ENCODE peak calls at places on chromosomes 12 and 14, in four cellular contexts. M is stimulated activated CD4-positive, alpha-beta T cell treated with anti-CD3 and anti-CD28 coated beads, Interleukin-1b, Interleukin-23, amount 100 ng/mL, for 24 hours; X is GDM1; F is MCF 10A. O is an unnamed sample.

GRCh38 chr12:91877022-91877421 is 268.6 kb downstream of the BTG1 start:
- DNase-seq in M (peak), X (no peak), F (no peak), O (no peak)

GRCh38 chr14:93045965-93046695 is 69.6 kb downstream of the ITPK1 start:
- DNase-seq in M (no peak), X (no peak), F (no peak), O (peak)

GRCh38 chr12:57852195-57852594 is 5.7 kb upstream of the CTDSP2 start:
- DNase-seq in M (no peak), X (no peak), F (no peak), O (no peak)

GRCh38 chr12:53625373-53625945 is 723 bp downstream of the ATF7 start:
- DNase-seq in M (no peak), X (no peak), F (peak), O (no peak)

GRCh38 chr14:64755661-64756265 is 51.5 kb downstream of the PLEKHG3 start:
- DNase-seq in M (peak), X (no peak), F (peak), O (peak)

GRCh38 chr12:1920436-1920835 is 2.0 kb upstream of the CACNA2D4 start:
- DNase-seq in M (no peak), X (no peak), F (no peak), O (no peak)

GRCh38 chr12:106416273-106416672 is 58.7 kb downstream of the POLR3B start:
- DNase-seq in M (no peak), X (no peak), F (no peak), O (no peak)

GRCh38 chr14:89236846-89237245 is 180.2 kb downstream of the FOXN3 start:
- DNase-seq in M (no peak), X (no peak), F (no peak), O (no peak)

GRCh38 chr12:6438345-6438744 is 6.4 kb upstream of the CD27 start:
- DNase-seq in M (no peak), X (no peak), F (no peak), O (no peak)

GRCh38 chr14:95220663-95221231 is 63.4 kb upstream of the DICER1 start:
- DNase-seq in M (no peak), X (no peak), F (no peak), O (no peak)

GRCh38 chr14:65961004-65961403 is 525.2 kb upstream of the CCDC196 start:
- DNase-seq in M (peak), X (peak), F (peak), O (peak)

GRCh38 chr12:26648584-26648983 is 184.4 kb downstream of the ITPR2 start:
- DNase-seq in M (no peak), X (no peak), F (peak), O (peak)

GRCh38 chr12:13718271-13718670 is 263.1 kb downstream of the GRIN2B start:
- DNase-seq in M (no peak), X (no peak), F (no peak), O (no peak)

GRCh38 chr12:93519859-93520258 is 52.5 kb downstream of the MRPL42 start:
- DNase-seq in M (no peak), X (no peak), F (no peak), O (no peak)

GRCh38 chr14:99724939-99725773 is 41.1 kb downstream of the CYP46A1 start:
- DNase-seq in M (no peak), X (no peak), F (no peak), O (no peak)

GRCh38 chr12:23704992-23705943 is 244.2 kb downstream of the SOX5 start:
- DNase-seq in M (no peak), X (no peak), F (no peak), O (no peak)

GRCh38 chr14:95519699-95520098 is 3.2 kb upstream of the SYNE3 start:
- DNase-seq in M (peak), X (peak), F (peak), O (peak)

GRCh38 chr12:122031342-122032216 is 9.9 kb downstream of the BCL7A start:
- DNase-seq in M (peak), X (peak), F (peak), O (peak)

GRCh38 chr12:14654416-14654815 is 42.0 kb downstream of the GUCY2C start:
- DNase-seq in M (no peak), X (no peak), F (no peak), O (peak)

GRCh38 chr14:75283162-75283883 is 4.7 kb downstream of the FOS start:
- DNase-seq in M (no peak), X (no peak), F (no peak), O (no peak)

GRCh38 chr14:79540394-79540793 is 670.9 kb downstream of the DIO2 start:
- DNase-seq in M (no peak), X (no peak), F (no peak), O (peak)

GRCh38 chr12:67048371-67048770 is 220.8 kb upstream of the CAND1 start:
- DNase-seq in M (no peak), X (no peak), F (peak), O (peak)

GRCh38 chr12:55847603-55848329 is 5.0 kb upstream of the MMP19 start:
- DNase-seq in M (no peak), X (no peak), F (peak), O (peak)

GRCh38 chr14:61927521-61927920 is 165.3 kb downstream of the SNAPC1 start:
- DNase-seq in M (no peak), X (no peak), F (peak), O (peak)

GRCh38 chr14:104332634-104333270 is 194.4 kb downstream of the KIF26A start:
- DNase-seq in M (no peak), X (no peak), F (no peak), O (no peak)

GRCh38 chr12:92036771-92037453 is 108.7 kb downstream of the BTG1 start:
- DNase-seq in M (no peak), X (no peak), F (peak), O (no peak)

GRCh38 chr14:59301354-59301753 is 112.9 kb downstream of the DAAM1 start:
- DNase-seq in M (no peak), X (peak), F (no peak), O (no peak)

GRCh38 chr14:69002069-69002468 is 23.0 kb upstream of the ACTN1 start:
- DNase-seq in M (no peak), X (no peak), F (peak), O (peak)